ENCODE peak calls at places on chromosomes 11 and 22, in five cellular contexts. R, B, K, Y and S are unnamed samples.
A peak's percentile ranks its signal among the peaks of the same experiment; 100 is the strongest.

GRCh38 chr11:62370743-62371440 is 33.6 kb downstream of the ASRGL1 start:
- DNase-seq in Y (no peak), R (no peak), B (peak; percentile 50), K (no peak), S (peak; percentile 72)

GRCh38 chr11:62607729-62608128 is 4.8 kb downstream of the EML3 start:
- DNase-seq in R (no peak), Y (no peak), B (no peak), K (no peak), S (no peak)

GRCh38 chr11:47400813-47401279 is 7.5 kb upstream of the SLC39A13 start:
- DNase-seq in Y (no peak), K (no peak), R (no peak), B (no peak), S (no peak)

GRCh38 chr11:492416-493226 is 14.4 kb downstream of the RNH1 start:
- DNase-seq in R (no peak), Y (no peak), B (no peak), K (no peak), S (no peak)

GRCh38 chr11:7575841-7576451 is 62.1 kb downstream of the PPFIBP2 start:
- DNase-seq in K (peak; percentile 88), B (peak; percentile 22), R (peak; percentile 59), Y (no peak), S (peak; percentile 34)

GRCh38 chr22:26031641-26032040 is 137.6 kb upstream of the SEZ6L start:
- DNase-seq in Y (no peak), B (no peak), K (no peak), R (no peak), S (no peak)

GRCh38 chr22:18095101-18095805 is 15.4 kb upstream of the TUBA8 start:
- DNase-seq in B (no peak), R (no peak), K (no peak), Y (no peak), S (no peak)

GRCh38 chr22:45200862-45201511 is 37.3 kb downstream of the NUP50 start:
- DNase-seq in R (no peak), B (no peak), Y (peak; percentile 88), K (peak; percentile 88), S (no peak)

GRCh38 chr11:5272395-5273017 is 2.8 kb upstream of the HBE1 start:
- DNase-seq in R (no peak), K (no peak), B (no peak), Y (no peak), S (no peak)

GRCh38 chr11:12114487-12115033 is 4.2 kb downstream of the MICAL2 start:
- DNase-seq in B (no peak), K (no peak), R (no peak), Y (peak; percentile 37), S (no peak)

GRCh38 chr11:62752177-62752785 is 1.7 kb downstream of the ZBTB3 start:
- DNase-seq in R (no peak), B (no peak), K (no peak), Y (no peak), S (no peak)

GRCh38 chr11:45366839-45367238 is 80.7 kb upstream of the SYT13 start:
- DNase-seq in R (no peak), Y (no peak), B (no peak), K (no peak), S (no peak)

GRCh38 chr22:30705710-30706651 is 11.3 kb downstream of the OSBP2 start:
- DNase-seq in R (peak; percentile 67), B (no peak), Y (peak; percentile 63), K (peak; percentile 34), S (peak; percentile 5)

GRCh38 chr22:37560682-37561208 is 465 bp downstream of the CDC42EP1 start:
- DNase-seq in B (no peak), Y (peak; percentile 43), K (no peak), R (no peak), S (no peak)

GRCh38 chr11:28490763-28491382 is 382.7 kb downstream of the METTL15 start:
- DNase-seq in Y (peak; percentile 25), R (no peak), B (no peak), K (no peak), S (no peak)

GRCh38 chr11:1936781-1937615 is 10.1 kb upstream of the MRPL23 start:
- DNase-seq in K (no peak), Y (no peak), B (no peak), R (no peak), S (no peak)

GRCh38 chr11:93591247-93591898 is 48.2 kb upstream of the SMCO4 start:
- DNase-seq in B (no peak), K (peak; percentile 75), R (no peak), Y (peak; percentile 83), S (no peak)

GRCh38 chr11:129803533-129803932 is 12.1 kb upstream of the TMEM45B start:
- DNase-seq in R (no peak), B (no peak), Y (no peak), K (no peak), S (no peak)

GRCh38 chr22:30347255-30347892 is 9.3 kb downstream of the SF3A1 start:
- DNase-seq in K (no peak), Y (no peak), B (no peak), R (no peak), S (no peak)

GRCh38 chr11:8917157-8917820 is 6.3 kb downstream of the AKIP1 start:
- DNase-seq in Y (peak; percentile 87), B (no peak), K (peak; percentile 90), R (no peak), S (no peak)

GRCh38 chr11:32584921-32585320 is 1.3 kb downstream of the EIF3M start:
- DNase-seq in R (no peak), Y (no peak), K (no peak), B (no peak), S (no peak)

GRCh38 chr22:30208631-30209603 is 37.6 kb downstream of the LIF start:
- DNase-seq in Y (peak; percentile 82), R (no peak), K (peak; percentile 74), B (no peak), S (no peak)

GRCh38 chr22:36017661-36018091 is 10.9 kb downstream of the RBFOX2 start:
- DNase-seq in Y (no peak), B (no peak), K (no peak), R (no peak), S (no peak)

GRCh38 chr11:117805048-117805447 is 8.0 kb upstream of the DSCAML1 start:
- DNase-seq in Y (no peak), R (no peak), B (no peak), K (no peak), S (no peak)

GRCh38 chr11:45180888-45181594 is 34.6 kb downstream of the PRDM11 start:
- DNase-seq in K (peak; percentile 78), Y (no peak), R (no peak), B (peak; percentile 46), S (peak; percentile 74)

GRCh38 chr22:31104869-31105268 is 2.5 kb downstream of the SELENOM start:
- DNase-seq in R (no peak), K (no peak), B (no peak), Y (no peak), S (no peak)

GRCh38 chr22:44403930-44404329 is 91.2 kb upstream of the SHISAL1 start:
- DNase-seq in B (no peak), Y (no peak), R (no peak), K (no peak), S (no peak)

GRCh38 chr11:2305862-2306823 is 4.3 kb downstream of the TSPAN32 start:
- DNase-seq in R (no peak), B (no peak), K (peak; percentile 92), Y (peak; percentile 56), S (peak; percentile 38)

GRCh38 chr11:134501406-134502152 is 89.5 kb upstream of the B3GAT1 start:
- DNase-seq in Y (no peak), K (no peak), R (no peak), B (no peak), S (no peak)

GRCh38 chr22:36872084-36872483 is 11.3 kb downstream of the NCF4 start:
- DNase-seq in B (no peak), Y (no peak), R (no peak), K (no peak), S (no peak)

GRCh38 chr11:130611791-130612251 is 163.4 kb downstream of the ADAMTS15 start:
- DNase-seq in Y (peak; percentile 63), K (no peak), B (no peak), R (no peak), S (no peak)

GRCh38 chr11:91749231-91749630 is 475.4 kb upstream of the FAT3 start:
- DNase-seq in Y (no peak), R (no peak), K (no peak), B (no peak), S (no peak)

GRCh38 chr22:48382197-48382596 is 1445.5 kb downstream of the BRD1 start:
- DNase-seq in R (no peak), B (no peak), Y (no peak), K (no peak), S (no peak)

GRCh38 chr11:1669546-1670218 is 27.3 kb upstream of the KRTAP5-6 start:
- DNase-seq in K (no peak), B (no peak), Y (no peak), R (no peak), S (no peak)